ENCODE peak calls at places on chromosomes 1 and 21, in six cellular contexts. Y, J, V, A, L and C are unnamed samples.

GRCh38 chr1:105544475-105544874 is 1512.0 kb upstream of the PRMT6 start:
- DNase-seq in V (no peak), A (no peak), Y (no peak), J (no peak), L (no peak), C (no peak)

GRCh38 chr1:26584022-26584485 is 54.5 kb downstream of the RPS6KA1 start:
- DNase-seq in J (no peak), V (no peak), Y (no peak), A (peak; percentile 50), L (no peak), C (no peak)

GRCh38 chr1:5570931-5571330 is 421.3 kb downstream of the NPHP4 start:
- DNase-seq in Y (no peak), V (no peak), L (no peak), A (no peak), J (no peak), C (no peak)

GRCh38 chr1:223358826-223359225 is 5.2 kb downstream of the SUSD4 start:
- DNase-seq in A (no peak), J (no peak), Y (no peak), L (no peak), V (no peak), C (no peak)

GRCh38 chr1:206036661-206037455 is 13.2 kb upstream of the CTSE start:
- DNase-seq in J (no peak), Y (no peak), A (no peak), V (no peak), L (no peak), C (no peak)

GRCh38 chr1:156684227-156684782 is 7.1 kb upstream of the NES start:
- DNase-seq in Y (no peak), L (no peak), V (no peak), J (no peak), A (no peak), C (no peak)

GRCh38 chr1:105337427-105337826 is 1587.7 kb downstream of the AMY1C start:
- DNase-seq in A (no peak), L (no peak), J (no peak), Y (no peak), V (no peak), C (no peak)

GRCh38 chr1:226355679-226356583 is 47.0 kb upstream of the LIN9 start:
- DNase-seq in L (no peak), A (no peak), J (peak; percentile 70), Y (no peak), V (no peak), C (no peak)

GRCh38 chr1:12040457-12041051 is 21.3 kb downstream of the MIIP start:
- DNase-seq in J (no peak), Y (peak; percentile 89), A (peak; percentile 74), V (no peak), L (peak; percentile 34), C (peak; percentile 15)

GRCh38 chr21:20639026-20639425 is 359.2 kb upstream of the NCAM2 start:
- DNase-seq in Y (no peak), A (no peak), V (no peak), L (no peak), J (no peak), C (no peak)

GRCh38 chr21:16455978-16456377 is 726.2 kb downstream of the USP25 start:
- DNase-seq in Y (peak; percentile 82), V (no peak), J (peak; percentile 61), A (no peak), L (no peak), C (no peak)

GRCh38 chr1:109959974-109960744 is 24.4 kb upstream of the AHCYL1 start:
- DNase-seq in V (no peak), J (no peak), Y (no peak), L (peak; percentile 48), A (no peak), C (peak; percentile 52)

GRCh38 chr1:205756552-205756951 is 6.6 kb upstream of the NUCKS1 start:
- DNase-seq in J (no peak), L (no peak), V (no peak), A (no peak), Y (no peak), C (no peak)

GRCh38 chr1:21946836-21947587 is 9.9 kb upstream of the HSPG2 start:
- DNase-seq in V (no peak), L (no peak), A (no peak), J (no peak), Y (no peak), C (no peak)

GRCh38 chr1:66801176-66801575 is at the start of gene INSL5:
- DNase-seq in A (no peak), L (no peak), V (no peak), J (no peak), Y (no peak), C (no peak)

GRCh38 chr1:91912267-91912666 is 26.3 kb upstream of the TGFBR3 start:
- DNase-seq in L (no peak), J (no peak), V (no peak), A (no peak), Y (no peak), C (no peak)

GRCh38 chr1:221761354-221762002 is 19.6 kb upstream of the DUSP10 start:
- DNase-seq in J (no peak), V (no peak), A (peak; percentile 40), Y (no peak), L (no peak), C (no peak)

GRCh38 chr1:44511769-44512168 is 106.7 kb downstream of the RNF220 start:
- DNase-seq in J (no peak), V (no peak), L (no peak), A (no peak), Y (no peak), C (no peak)

GRCh38 chr1:155070721-155071556 is 7.4 kb downstream of the EFNA4 start:
- DNase-seq in J (peak; percentile 76), Y (no peak), A (peak; percentile 87), L (no peak), V (peak; percentile 82), C (no peak)

GRCh38 chr1:43944860-43945259 is 1.9 kb upstream of the IPO13 start:
- DNase-seq in A (no peak), L (no peak), Y (no peak), V (no peak), J (no peak), C (no peak)

GRCh38 chr1:100584761-100585745 is 47.1 kb downstream of the GPR88 start:
- DNase-seq in V (no peak), L (no peak), Y (no peak), A (no peak), J (no peak), C (peak; percentile 33)

GRCh38 chr1:30911061-30911954 is 2.8 kb upstream of the SDC3 start:
- DNase-seq in L (peak; percentile 68), A (peak; percentile 84), J (peak; percentile 91), V (peak; percentile 63), Y (peak; percentile 76), C (no peak)

GRCh38 chr1:23615852-23616251 is 56.6 kb upstream of the ID3 start:
- DNase-seq in L (no peak), J (no peak), V (no peak), A (no peak), Y (no peak), C (no peak)

GRCh38 chr1:224080082-224080774 is 33.7 kb upstream of the FBXO28 start:
- DNase-seq in L (no peak), J (no peak), V (no peak), Y (no peak), A (no peak), C (no peak)

GRCh38 chr1:47849611-47850261 is 147.4 kb downstream of the TRABD2B start:
- DNase-seq in L (no peak), Y (no peak), J (no peak), A (no peak), V (no peak), C (no peak)

GRCh38 chr1:206867261-206867660 is 1.8 kb downstream of the IL20 start:
- DNase-seq in A (no peak), J (no peak), L (no peak), V (no peak), Y (no peak), C (no peak)

GRCh38 chr1:25343872-25344271 is 5.7 kb downstream of the TMEM50A start:
- DNase-seq in V (no peak), L (peak; percentile 82), J (no peak), Y (peak; percentile 75), A (no peak), C (no peak)

GRCh38 chr1:57279909-57280666 is 143.8 kb downstream of the DAB1 start:
- DNase-seq in L (no peak), Y (peak; percentile 4), J (no peak), V (no peak), A (no peak), C (peak; percentile 16)

GRCh38 chr1:10901091-10901893 is 104.8 kb upstream of the CASZ1 start:
- DNase-seq in J (no peak), Y (no peak), V (no peak), L (no peak), A (no peak), C (no peak)

GRCh38 chr1:199545780-199546179 is 481.7 kb upstream of the NR5A2 start:
- DNase-seq in Y (no peak), J (no peak), L (no peak), V (no peak), A (no peak), C (peak; percentile 12)

GRCh38 chr1:202952818-202953217 is 5.3 kb downstream of the ADIPOR1 start:
- DNase-seq in Y (peak; percentile 6), A (no peak), J (no peak), V (no peak), L (no peak), C (no peak)

GRCh38 chr1:239084459-239085080 is 301.8 kb upstream of the CHRM3 start:
- DNase-seq in A (no peak), L (no peak), J (no peak), V (no peak), Y (no peak), C (no peak)
- TF ChIP-seq CTCF in A (no peak), L (no peak), J (no peak), V (no peak), Y (no peak), C (peak; percentile 6)

DNA sequence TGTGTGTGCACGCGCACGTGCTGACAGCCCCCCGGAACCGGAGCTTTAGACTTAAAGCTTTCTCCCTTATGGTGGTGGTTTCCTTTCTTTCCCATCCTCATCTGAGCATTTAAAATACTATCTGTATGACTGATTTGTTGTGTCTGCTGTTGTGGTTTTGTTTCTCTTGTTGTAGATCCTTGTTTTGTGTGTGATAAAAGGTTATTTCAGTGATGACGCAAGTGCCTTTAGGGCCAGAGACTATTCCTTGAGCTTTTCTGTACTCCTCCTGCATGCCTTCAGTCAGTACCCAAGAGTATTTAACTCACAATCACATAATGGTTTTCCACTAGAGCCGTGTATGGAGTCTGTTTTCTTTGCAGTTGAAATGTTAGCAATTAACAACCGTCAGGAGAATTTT is 45.4 kb downstream of the LCA5L start:
- DNase-seq in J (no peak), A (no peak), L (no peak), Y (no peak), V (no peak), C (no peak)
- TF ChIP-seq CTCF in J (no peak), A (no peak), L (no peak), Y (no peak), V (no peak), C (no peak)

GRCh38 chr1:214808845-214809460 is 206.0 kb downstream of the CENPF start:
- DNase-seq in A (no peak), V (no peak), J (no peak), Y (peak; percentile 11), L (no peak), C (peak; percentile 3)
- TF ChIP-seq CTCF in A (no peak), V (peak; percentile 43), J (no peak), Y (peak; percentile 27), L (peak; percentile 41), C (peak; percentile 69)

DNA sequence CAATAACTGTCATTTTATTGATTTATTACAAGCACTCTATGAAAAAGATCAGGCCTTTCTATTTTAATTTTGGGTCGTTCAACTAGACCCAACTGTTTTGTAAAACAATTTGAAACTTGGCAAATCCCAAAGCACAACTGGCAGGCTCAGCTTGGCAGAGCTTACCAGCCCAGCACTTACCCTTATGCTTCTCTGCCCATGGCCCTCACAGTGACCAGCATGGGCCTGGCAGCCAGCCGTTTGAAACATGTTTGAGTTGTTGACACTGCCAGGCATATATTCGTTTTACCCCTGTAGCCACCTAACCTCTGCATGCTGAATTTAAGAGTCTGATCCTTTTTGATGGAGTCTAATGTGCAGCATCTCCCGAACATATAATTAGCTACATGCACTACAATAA is 796.7 kb upstream of the ADGRL2 start:
- DNase-seq in V (no peak), L (no peak), A (no peak), Y (no peak), J (no peak), C (no peak)
- TF ChIP-seq CTCF in V (no peak), L (no peak), A (no peak), Y (no peak), J (no peak), C (no peak)